ENCODE peak calls at places on chromosomes 7 and 10, in four cellular contexts. N is GM06990, V is breast epithelium, C is AG04449. H is an unnamed sample.

GRCh38 chr10:42754155-42755027 is 28.2 kb upstream of the BMS1 start:
- DNase-seq in N (peak; percentile 41), V (no peak), C (no peak), H (peak; percentile 15)

GRCh38 chr10:30270247-30270646 is 78.8 kb downstream of the MTPAP start:
- DNase-seq in N (no peak), V (no peak), C (no peak), H (no peak)

GRCh38 chr7:135744938-135745701 is 3.5 kb downstream of the FAM180A start:
- DNase-seq in N (no peak), V (peak; percentile 93), C (no peak), H (no peak)

GRCh38 chr10:112782176-112782907 is 167.7 kb upstream of the TCF7L2 start:
- DNase-seq in N (no peak), V (no peak), C (no peak), H (peak; percentile 29)

GRCh38 chr10:70715853-70716795 is 43.8 kb downstream of the ADAMTS14 start:
- DNase-seq in N (no peak), V (no peak), C (no peak), H (no peak)

GRCh38 chr10:114335614-114336013 is 68.7 kb downstream of the AFAP1L2 start:
- DNase-seq in N (no peak), V (no peak), C (no peak), H (no peak)

GRCh38 chr10:30359373-30360206 is 10.5 kb upstream of the MTPAP start:
- DNase-seq in N (peak; percentile 77), V (no peak), C (no peak), H (peak; percentile 81)

GRCh38 chr7:99868246-99868645 is 8.6 kb downstream of the OR2AE1 start:
- DNase-seq in N (no peak), V (no peak), C (no peak), H (no peak)

GRCh38 chr10:86461963-86462804 is 59.4 kb downstream of the WAPL start:
- DNase-seq in N (no peak), V (no peak), C (no peak), H (no peak)

GRCh38 chr10:25125151-25125550 is 49.6 kb upstream of the GPR158 start:
- DNase-seq in N (no peak), V (no peak), C (no peak), H (no peak)

GRCh38 chr10:117160567-117160966 is 22.5 kb upstream of the VAX1 start:
- DNase-seq in N (no peak), V (no peak), C (no peak), H (no peak)

GRCh38 chr10:121851791-121852190 is 76.0 kb downstream of the ATE1 start:
- DNase-seq in N (no peak), V (no peak), C (no peak), H (no peak)

GRCh38 chr7:44134943-44135628 is 6.0 kb downstream of the MYL7 start:
- DNase-seq in N (no peak), V (no peak), C (no peak), H (no peak)

GRCh38 chr10:49431426-49431825 is 35.5 kb upstream of the DRGX start:
- DNase-seq in N (no peak), V (no peak), C (no peak), H (no peak)

GRCh38 chr7:13560441-13560840 is 429.0 kb downstream of the ETV1 start:
- DNase-seq in N (no peak), V (no peak), C (no peak), H (no peak)

GRCh38 chr7:2761801-2762497 is 73.9 kb downstream of the AMZ1 start:
- DNase-seq in N (no peak), V (no peak), C (no peak), H (no peak)

GRCh38 chr7:44964384-44964830 is 14.4 kb downstream of the MYO1G start:
- DNase-seq in N (no peak), V (no peak), C (no peak), H (no peak)

GRCh38 chr7:141220263-141220662 is 146.4 kb downstream of the TMEM178B start:
- DNase-seq in N (no peak), V (no peak), C (no peak), H (no peak)

GRCh38 chr10:62352356-62352963 is 21.7 kb upstream of the ZNF365 start:
- DNase-seq in N (no peak), V (no peak), C (no peak), H (no peak)

GRCh38 chr7:91941450-91941849 is 788 bp downstream of the AKAP9 start:
- DNase-seq in N (peak; percentile 13), V (peak; percentile 31), C (no peak), H (peak; percentile 46)

GRCh38 chr7:154879629-154880028 is 123.3 kb downstream of the PAXIP1 start:
- DNase-seq in N (no peak), V (no peak), C (no peak), H (peak; percentile 10)

GRCh38 chr10:4947039-4947634 is 16.1 kb upstream of the AKR1C1 start:
- DNase-seq in N (no peak), V (no peak), C (peak; percentile 21), H (no peak)

GRCh38 chr10:119533473-119533872 is 9.0 kb downstream of the RGS10 start:
- DNase-seq in N (no peak), V (no peak), C (no peak), H (no peak)

GRCh38 chr10:5507649-5508131 is 8.3 kb upstream of the CALML5 start:
- DNase-seq in N (no peak), V (no peak), C (no peak), H (peak; percentile 25)

GRCh38 chr10:102517553-102517952 is 13.8 kb downstream of the SUFU start:
- DNase-seq in N (no peak), V (no peak), C (no peak), H (no peak)

GRCh38 chr7:85186521-85187241 is at the start of gene SEMA3D:
- DNase-seq in N (peak; percentile 58), V (peak; percentile 51), C (no peak), H (peak; percentile 72)

DNA sequence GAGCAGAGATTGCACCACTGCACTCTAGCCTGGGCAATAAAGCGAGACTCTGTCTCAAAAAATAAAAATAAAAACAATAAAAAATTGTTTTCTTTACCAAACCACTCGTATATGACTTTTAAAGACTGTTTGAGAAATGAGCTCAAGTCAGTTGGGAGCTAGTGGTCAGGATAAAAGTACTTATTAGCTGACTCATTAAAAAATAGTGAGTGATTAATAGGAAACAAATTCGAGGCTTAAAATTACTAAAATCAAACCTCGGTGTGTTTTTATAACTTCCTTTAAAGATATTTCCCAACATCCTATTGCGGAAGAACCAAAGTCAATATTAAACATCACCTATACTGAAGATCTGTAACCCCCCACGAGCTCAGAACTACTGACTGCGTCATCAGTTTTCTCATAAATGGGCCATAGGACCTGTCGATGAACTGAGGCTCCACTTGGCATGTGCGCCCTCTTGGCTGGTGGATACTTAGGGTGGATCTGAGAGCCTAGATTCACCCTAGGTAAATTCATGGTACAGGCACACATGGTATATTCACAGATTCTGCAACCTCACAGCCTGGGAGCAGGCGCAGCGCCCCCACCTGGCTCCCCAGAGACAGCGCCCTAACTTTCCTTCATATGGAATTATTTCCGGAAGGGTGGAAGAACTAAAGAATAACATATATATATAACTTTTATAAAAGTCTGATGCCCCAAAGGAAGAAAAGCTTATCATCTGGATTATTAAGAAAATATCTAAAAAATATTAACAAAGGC is 9.2 kb downstream of the MKI67 start:
- DNase-seq in N (no peak), V (no peak), C (no peak), H (no peak)
- TF ChIP-seq CTCF in N (peak; percentile 42), V (no peak), C (no peak), H (no peak)

GRCh38 chr10:99958806-99959205 is 50.9 kb downstream of the DNMBP start:
- DNase-seq in N (no peak), V (no peak), C (no peak), H (no peak)

GRCh38 chr10:99967961-99968360 is 41.8 kb downstream of the DNMBP start:
- DNase-seq in N (no peak), V (no peak), C (no peak), H (no peak)

GRCh38 chr10:99965700-99966099 is 44.0 kb downstream of the DNMBP start:
- DNase-seq in N (no peak), V (no peak), C (no peak), H (no peak)

GRCh38 chr10:99966306-99966705 is 43.4 kb downstream of the DNMBP start:
- DNase-seq in N (no peak), V (no peak), C (peak; percentile 74), H (no peak)

GRCh38 chr10:99964791-99965190 is 45.0 kb downstream of the DNMBP start:
- DNase-seq in N (no peak), V (no peak), C (no peak), H (no peak)
- TF ChIP-seq CTCF in N (no peak), V (no peak), C (peak; percentile 16), H (no peak)

DNA sequence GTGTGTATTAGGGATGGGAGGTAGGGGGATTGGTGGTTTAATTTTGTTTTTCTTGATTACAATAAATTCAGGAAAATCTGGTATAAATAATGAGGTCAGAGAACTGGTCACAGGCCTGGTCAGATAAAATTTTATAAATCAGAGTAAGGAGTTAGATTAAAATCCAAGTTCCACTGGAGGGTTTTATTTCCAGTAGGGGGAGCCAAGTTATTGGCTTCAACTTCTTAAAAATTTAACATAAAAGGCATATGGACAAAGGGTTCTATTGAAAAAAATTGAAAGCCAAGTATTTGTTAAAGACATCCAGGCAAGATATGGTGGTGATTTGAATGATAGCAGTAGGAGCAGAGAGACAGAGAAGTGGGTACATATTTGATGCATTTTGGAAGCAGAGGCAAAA is 763.3 kb downstream of the SORCS1 start:
- DNase-seq in N (no peak), V (no peak), C (no peak), H (no peak)
- TF ChIP-seq CTCF in N (peak; percentile 16), V (no peak), C (no peak), H (no peak)

GRCh38 chr10:7085913-7086589 is 324.8 kb downstream of the SFMBT2 start:
- DNase-seq in N (no peak), V (no peak), C (peak; percentile 24), H (no peak)
- TF ChIP-seq CTCF in N (no peak), V (no peak), C (no peak), H (no peak)

H was measured in mucosa of descending colon.